ENCODE peak calls at places on chromosomes 5 and 9, in four cellular contexts. One of them, this sample, is unnamed. For H3K4me1, the result is how much of the 10 kb centered on the place peaks cover.

GRCh38 chr5:99020698-99021048 is 91.9 kb upstream of the CHD1 start:
- DNase-seq in ovary: no peak
- DNase-seq in heart left ventricle: no peak
- DNase-seq in astrocyte: peak
- DNase-seq in this sample: no peak

GRCh38 chr9:98491231-98491651 is 217.5 kb downstream of the GABBR2 start:
- DNase-seq in ovary: no peak
- DNase-seq in heart left ventricle: no peak
- DNase-seq in astrocyte: no peak
- DNase-seq in this sample: no peak

GRCh38 chr5:19986036-19986619 is 1.9 kb downstream of the CDH18 start:
- DNase-seq in astrocyte: peak
- DNase-seq in heart left ventricle: no peak
- DNase-seq in ovary: no peak
- DNase-seq in this sample: no peak

GRCh38 chr5:83430130-83431010 is 41.2 kb upstream of the VCAN start:
- DNase-seq in ovary: no peak
- DNase-seq in heart left ventricle: peak
- DNase-seq in astrocyte: peak
- DNase-seq in this sample: peak

GRCh38 chr5:176740131-176740701 is 70.1 kb upstream of the UNC5A start:
- DNase-seq in heart left ventricle: no peak
- DNase-seq in astrocyte: no peak
- DNase-seq in ovary: no peak
- DNase-seq in this sample: no peak

GRCh38 chr5:167982-168660 is 23.2 kb upstream of the LRRC14B start:
- DNase-seq in heart left ventricle: no peak
- DNase-seq in ovary: peak
- DNase-seq in astrocyte: peak
- DNase-seq in this sample: no peak

GRCh38 chr5:62214701-62215100 is 91.3 kb upstream of the KIF2A start:
- DNase-seq in astrocyte: no peak
- DNase-seq in heart left ventricle: no peak
- DNase-seq in ovary: no peak
- DNase-seq in this sample: no peak

GRCh38 chr9:117315236-117315635 is 99.6 kb downstream of the ASTN2 start:
- DNase-seq in ovary: no peak
- DNase-seq in heart left ventricle: no peak
- DNase-seq in astrocyte: no peak
- DNase-seq in this sample: no peak

GRCh38 chr5:124952079-124952478 is 205.6 kb upstream of the ZNF608 start:
- DNase-seq in heart left ventricle: no peak
- DNase-seq in ovary: no peak
- DNase-seq in astrocyte: no peak
- DNase-seq in this sample: no peak

GRCh38 chr9:79280691-79281090 is 291.1 kb upstream of the TLE4 start:
- DNase-seq in astrocyte: no peak
- DNase-seq in ovary: no peak
- DNase-seq in heart left ventricle: no peak
- DNase-seq in this sample: no peak

GRCh38 chr9:97176206-97176605 is 131.3 kb upstream of the CCDC180 start:
- DNase-seq in heart left ventricle: no peak
- DNase-seq in astrocyte: no peak
- DNase-seq in ovary: no peak
- DNase-seq in this sample: no peak

GRCh38 chr9:92657296-92658094 is 12.4 kb downstream of the IPPK start:
- DNase-seq in astrocyte: no peak
- DNase-seq in heart left ventricle: no peak
- DNase-seq in ovary: peak
- DNase-seq in this sample: no peak

GRCh38 chr5:2750026-2750757 is 1.3 kb downstream of the IRX2 start:
- DNase-seq in ovary: no peak
- DNase-seq in astrocyte: no peak
- DNase-seq in heart left ventricle: no peak
- DNase-seq in this sample: no peak

GRCh38 chr9:130997925-130998595 is 10.9 kb upstream of the LAMC3 start:
- DNase-seq in heart left ventricle: peak
- DNase-seq in astrocyte: peak
- DNase-seq in ovary: peak
- DNase-seq in this sample: no peak

GRCh38 chr5:32538031-32538547 is 47.3 kb upstream of the SUB1 start:
- DNase-seq in heart left ventricle: peak
- DNase-seq in astrocyte: no peak
- DNase-seq in ovary: peak
- DNase-seq in this sample: peak

GRCh38 chr5:122076669-122077450 is 1.2 kb downstream of the LOX start:
- DNase-seq in heart left ventricle: peak
- DNase-seq in ovary: peak
- DNase-seq in astrocyte: peak
- DNase-seq in this sample: peak

GRCh38 chr5:150627731-150628545 is 12.5 kb upstream of the SYNPO start:
- DNase-seq in astrocyte: peak
- DNase-seq in heart left ventricle: no peak
- DNase-seq in ovary: no peak
- DNase-seq in this sample: no peak
- H3K4me1 ChIP-seq in astrocyte: half or more
- H3K4me1 ChIP-seq in heart left ventricle: half or more
- H3K4me1 ChIP-seq in ovary: under half
- H3K4me1 ChIP-seq in this sample: under half

GRCh38 chr5:115842952-115843351 is 1.2 kb downstream of the AP3S1 start:
- DNase-seq in heart left ventricle: no peak
- DNase-seq in ovary: no peak
- DNase-seq in astrocyte: no peak
- DNase-seq in this sample: peak

GRCh38 chr5:115843444-115844130 is 1.9 kb downstream of the AP3S1 start:
- DNase-seq in ovary: no peak
- DNase-seq in astrocyte: no peak
- DNase-seq in heart left ventricle: no peak
- DNase-seq in this sample: no peak

GRCh38 chr5:115841382-115842088 is at the start of the genes AP3S1 and ATG12:
- DNase-seq in heart left ventricle: peak
- DNase-seq in astrocyte: peak
- DNase-seq in ovary: peak
- DNase-seq in this sample: peak

GRCh38 chr5:115840825-115841224 is 540 bp downstream of the ATG12 start:
- DNase-seq in astrocyte: no peak
- DNase-seq in heart left ventricle: no peak
- DNase-seq in ovary: no peak
- DNase-seq in this sample: no peak

GRCh38 chr5:115842089-115842881 is 550 bp downstream of the AP3S1 start:
- DNase-seq in ovary: no peak
- DNase-seq in heart left ventricle: no peak
- DNase-seq in astrocyte: peak
- DNase-seq in this sample: peak
- H3K4me1 ChIP-seq in ovary: under half
- H3K4me1 ChIP-seq in heart left ventricle: half or more
- H3K4me1 ChIP-seq in astrocyte: under half
- H3K4me1 ChIP-seq in this sample: half or more

GRCh38 chr5:5179079-5179478 is 38.9 kb downstream of the ADAMTS16 start:
- DNase-seq in heart left ventricle: no peak
- DNase-seq in ovary: no peak
- DNase-seq in astrocyte: no peak
- DNase-seq in this sample: no peak
- H3K4me1 ChIP-seq in heart left ventricle: under half
- H3K4me1 ChIP-seq in ovary: under half
- H3K4me1 ChIP-seq in astrocyte: under half
- H3K4me1 ChIP-seq in this sample: under half

GRCh38 chr5:132466453-132467291 is 23.9 kb downstream of the IRF1 start:
- DNase-seq in astrocyte: peak
- DNase-seq in heart left ventricle: peak
- DNase-seq in ovary: peak
- DNase-seq in this sample: peak
- H3K4me1 ChIP-seq in astrocyte: under half
- H3K4me1 ChIP-seq in heart left ventricle: half or more
- H3K4me1 ChIP-seq in ovary: under half
- H3K4me1 ChIP-seq in this sample: half or more

GRCh38 chr9:109098221-109098959 is 21.4 kb downstream of the TMEM245 start:
- DNase-seq in heart left ventricle: no peak
- DNase-seq in ovary: no peak
- DNase-seq in astrocyte: peak
- DNase-seq in this sample: no peak

GRCh38 chr9:109101202-109101595 is 18.5 kb downstream of the TMEM245 start:
- DNase-seq in heart left ventricle: no peak
- DNase-seq in ovary: no peak
- DNase-seq in astrocyte: no peak
- DNase-seq in this sample: peak

GRCh38 chr9:109097156-109097555 is 22.6 kb downstream of the TMEM245 start:
- DNase-seq in astrocyte: no peak
- DNase-seq in heart left ventricle: no peak
- DNase-seq in ovary: no peak
- DNase-seq in this sample: no peak

GRCh38 chr9:109100543-109101201 is 19.1 kb downstream of the TMEM245 start:
- DNase-seq in ovary: no peak
- DNase-seq in astrocyte: no peak
- DNase-seq in heart left ventricle: no peak
- DNase-seq in this sample: no peak

DNA sequence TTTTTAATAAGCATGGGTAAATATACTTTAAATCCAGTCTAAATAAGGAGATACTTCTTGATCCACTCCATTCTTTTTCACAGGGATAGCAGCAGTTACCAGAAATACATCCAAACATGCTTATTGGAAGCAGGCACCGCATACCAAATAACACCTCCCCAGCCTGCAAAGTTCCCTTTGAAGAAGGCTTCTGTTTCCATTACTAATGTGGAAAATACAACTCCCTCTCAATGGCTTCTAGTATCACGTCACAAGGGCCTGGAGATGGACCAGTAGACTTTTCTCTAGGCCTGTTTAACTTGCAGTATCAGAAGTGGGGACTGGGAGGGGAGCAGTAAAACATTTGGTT is 20.8 kb downstream of the TMEM245 start:
- DNase-seq in heart left ventricle: no peak
- DNase-seq in astrocyte: peak
- DNase-seq in ovary: no peak
- DNase-seq in this sample: no peak
- H3K4me1 ChIP-seq in heart left ventricle: half or more
- H3K4me1 ChIP-seq in astrocyte: under half
- H3K4me1 ChIP-seq in ovary: under half
- H3K4me1 ChIP-seq in this sample: half or more

GRCh38 chr5:154521756-154522155 is 43.7 kb upstream of the HAND1 start:
- DNase-seq in heart left ventricle: no peak
- DNase-seq in astrocyte: no peak
- DNase-seq in ovary: no peak
- DNase-seq in this sample: no peak
- H3K4me1 ChIP-seq in heart left ventricle: under half
- H3K4me1 ChIP-seq in astrocyte: under half
- H3K4me1 ChIP-seq in ovary: under half
- H3K4me1 ChIP-seq in this sample: under half

GRCh38 chr5:172899436-172899835 is 59.8 kb upstream of the RPL26L1 start:
- DNase-seq in heart left ventricle: no peak
- DNase-seq in astrocyte: no peak
- DNase-seq in ovary: no peak
- DNase-seq in this sample: no peak
- H3K4me1 ChIP-seq in heart left ventricle: half or more
- H3K4me1 ChIP-seq in astrocyte: half or more
- H3K4me1 ChIP-seq in ovary: under half
- H3K4me1 ChIP-seq in this sample: under half

DNA sequence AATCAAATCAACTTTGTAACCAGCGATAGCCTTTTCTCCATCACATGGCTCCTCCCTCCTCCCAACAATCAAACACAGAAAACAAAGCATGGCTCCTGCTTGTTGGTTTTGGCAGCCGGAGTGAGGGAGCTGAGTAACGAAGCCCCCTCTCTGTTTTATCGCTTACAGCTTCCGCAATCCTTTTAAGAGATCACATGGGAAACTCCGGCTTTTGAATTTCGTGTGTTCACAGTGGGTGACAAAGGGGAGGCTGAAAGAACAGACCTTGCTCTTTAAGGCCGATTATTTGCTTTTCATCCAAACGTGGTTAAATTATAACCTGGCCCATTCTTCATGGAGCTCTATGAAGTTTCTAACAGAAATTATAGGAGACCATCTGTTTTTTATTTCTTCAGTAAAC is 187.6 kb downstream of the TENT4A start:
- DNase-seq in heart left ventricle: no peak
- DNase-seq in astrocyte: no peak
- DNase-seq in ovary: no peak
- DNase-seq in this sample: no peak
- H3K4me1 ChIP-seq in heart left ventricle: under half
- H3K4me1 ChIP-seq in astrocyte: under half
- H3K4me1 ChIP-seq in ovary: under half
- H3K4me1 ChIP-seq in this sample: under half

This sample was measured in CD4-positive, alpha-beta memory T cell.